ENCODE peak calls at places on chromosome 19, in nine cellular contexts. B is head of caudate nucleus, T is HEK293T, D is epithelial cell of esophagus, K is NCI-H82, M is Peyer's patch, E is K562, N is NCI-H1930, W is body of pancreas. X is an unnamed sample.

GRCh38 chr19:50325310-50326100 is 3.7 kb downstream of the KCNC3 start:
- DNase-seq in B (peak), T (peak), D (peak), K (peak), M (peak), E (peak), N (peak), W (peak), X (no peak)

GRCh38 chr19:9941236-9941635 is 4.9 kb upstream of the OLFM2 start:
- DNase-seq in B (no peak), T (no peak), D (no peak), K (no peak), M (no peak), E (no peak), N (no peak), W (no peak), X (no peak)

GRCh38 chr19:35975608-35976214 is 19.3 kb upstream of the SDHAF1 start:
- DNase-seq in B (no peak), T (peak), D (peak), K (no peak), M (no peak), E (peak), N (no peak), W (no peak), X (no peak)

GRCh38 chr19:38869836-38870607 is 8.1 kb downstream of the RINL start:
- DNase-seq in B (peak), T (no peak), D (peak), K (peak), M (peak), E (no peak), N (peak), W (peak), X (peak)

GRCh38 chr19:17211547-17212446 is 3.4 kb upstream of the USE1 start:
- DNase-seq in B (no peak), T (no peak), D (no peak), K (no peak), M (no peak), E (no peak), N (no peak), W (no peak), X (no peak)

GRCh38 chr19:10651821-10652220 is 2.3 kb upstream of the ILF3 start:
- DNase-seq in B (no peak), T (no peak), D (no peak), K (no peak), M (no peak), E (no peak), N (no peak), W (no peak), X (no peak)

GRCh38 chr19:35329323-35329722 is 336 bp downstream of the CD22 start:
- DNase-seq in B (no peak), T (no peak), D (no peak), K (no peak), M (no peak), E (no peak), N (no peak), W (no peak), X (no peak)

GRCh38 chr19:5907216-5907615 is 2.5 kb downstream of the VMAC start:
- DNase-seq in B (peak), T (no peak), D (no peak), K (peak), M (no peak), E (no peak), N (no peak), W (no peak), X (no peak)

GRCh38 chr19:53905787-53906186 is 3.3 kb upstream of the CACNG7 start:
- DNase-seq in B (no peak), T (no peak), D (no peak), K (no peak), M (no peak), E (no peak), N (no peak), W (no peak), X (no peak)

GRCh38 chr19:46828484-46828883 is 22.2 kb downstream of the AP2S1 start:
- DNase-seq in B (no peak), T (no peak), D (no peak), K (no peak), M (no peak), E (no peak), N (no peak), W (no peak), X (no peak)

GRCh38 chr19:33193864-33194362 is at the start of gene LRP3:
- DNase-seq in B (peak), T (peak), D (peak), K (peak), M (no peak), E (peak), N (peak), W (peak), X (no peak)

GRCh38 chr19:48830965-48831364 is 5.3 kb downstream of the HSD17B14 start:
- DNase-seq in B (no peak), T (no peak), D (no peak), K (no peak), M (no peak), E (no peak), N (no peak), W (no peak), X (no peak)

GRCh38 chr19:35919306-35919705 is 11.2 kb upstream of the TYROBP start:
- DNase-seq in B (no peak), T (no peak), D (no peak), K (no peak), M (no peak), E (no peak), N (no peak), W (no peak), X (no peak)